ENCODE peak calls at places on chromosomes 6 and 20, in nine cellular contexts. D is psoas muscle, W is tibial nerve, Q is endodermal cell, B is heart left ventricle, R is fibroblast of lung, N is SK-N-SH, O is BE2C, P is body of pancreas. A is an unnamed sample. For H3K4me1, the result is how much of the 10 kb centered on the place peaks cover.

GRCh38 chr6:52420668-52421358 is 671 bp downstream of the EFHC1 start:
- DNase-seq in D (no peak), W (no peak), Q (peak), B (no peak), R (peak), N (peak), O (peak), P (no peak), A (no peak)

GRCh38 chr6:147978078-147978477 is 364.6 kb upstream of the SASH1 start:
- DNase-seq in D (no peak), W (no peak), Q (no peak), B (no peak), R (no peak), N (no peak), O (no peak), P (no peak), A (no peak)

GRCh38 chr6:126040826-126041225 is 54.5 kb downstream of the TRMT11 start:
- DNase-seq in D (no peak), W (no peak), Q (no peak), B (no peak), R (peak), N (no peak), O (no peak), P (peak), A (no peak)

GRCh38 chr6:169371344-169372144 is 117.9 kb upstream of the THBS2 start:
- DNase-seq in D (no peak), W (no peak), Q (peak), B (no peak), R (peak), N (peak), O (peak), P (no peak), A (no peak)

GRCh38 chr6:37426058-37426944 is 6.7 kb upstream of the CMTR1 start:
- DNase-seq in D (no peak), W (no peak), Q (no peak), B (no peak), R (no peak), N (no peak), O (no peak), P (no peak), A (no peak)

GRCh38 chr6:144729502-144729901 is 444.4 kb downstream of the UTRN start:
- DNase-seq in D (no peak), W (no peak), Q (no peak), B (no peak), R (no peak), N (no peak), O (no peak), P (no peak), A (no peak)

GRCh38 chr6:4280721-4281120 is 145.3 kb upstream of the ECI2 start:
- DNase-seq in D (no peak), W (no peak), Q (peak), B (no peak), R (peak), N (no peak), O (no peak), P (no peak), A (no peak)

GRCh38 chr20:46074006-46074405 is 15.8 kb downstream of the NCOA5 start:
- DNase-seq in D (no peak), W (no peak), Q (peak), B (no peak), R (no peak), N (no peak), O (no peak), P (no peak), A (no peak)

GRCh38 chr20:19314619-19315018 is 102.2 kb downstream of the SLC24A3 start:
- DNase-seq in D (no peak), W (no peak), Q (no peak), B (no peak), R (no peak), N (no peak), O (no peak), P (no peak), A (no peak)

GRCh38 chr20:31712112-31712553 is 10.5 kb downstream of the BCL2L1 start:
- DNase-seq in D (no peak), W (peak), Q (no peak), B (no peak), R (no peak), N (no peak), O (no peak), P (peak), A (no peak)

GRCh38 chr6:41271901-41272395 is 14.5 kb downstream of the TREM1 start:
- DNase-seq in D (peak), W (peak), Q (no peak), B (peak), R (no peak), N (no peak), O (no peak), P (no peak), A (peak)

GRCh38 chr6:13605634-13606033 is 9.5 kb upstream of the NOL7 start:
- DNase-seq in D (no peak), W (no peak), Q (no peak), B (no peak), R (no peak), N (no peak), O (no peak), P (no peak), A (no peak)

DNA sequence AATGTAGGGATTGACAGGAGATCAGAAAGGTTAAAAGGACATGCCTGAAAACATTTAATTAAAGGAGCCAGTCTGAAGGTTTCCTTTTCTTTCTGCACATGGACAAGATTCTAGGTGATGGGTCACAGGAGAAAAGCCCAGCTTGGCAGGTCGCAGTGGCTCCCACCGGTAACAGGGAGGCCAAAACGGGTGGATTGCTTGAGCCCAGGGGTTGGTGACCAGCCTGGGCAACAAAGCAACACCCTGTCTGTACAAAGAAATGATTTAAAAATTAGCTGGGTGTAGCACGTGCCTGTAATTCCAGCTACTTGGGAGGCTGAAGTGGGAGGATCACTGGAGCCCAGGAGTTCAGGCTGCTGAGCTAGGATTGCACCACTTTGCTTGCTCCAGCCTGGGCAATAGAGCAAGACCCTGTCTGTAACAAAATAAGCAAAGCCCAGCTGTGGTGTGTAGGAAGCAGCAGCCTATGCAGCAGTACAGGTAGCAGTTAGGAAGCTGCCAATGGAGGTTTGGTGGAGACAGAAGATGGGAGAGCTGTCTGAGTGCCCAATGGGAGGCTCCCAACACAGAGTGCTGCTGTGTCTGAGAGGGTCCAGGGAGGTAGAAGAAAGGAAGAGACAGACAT is 7.3 kb upstream of the AP5S1 start:
- DNase-seq in D (peak), W (no peak), Q (no peak), B (no peak), R (no peak), N (no peak), O (no peak), P (no peak), A (peak)
- H3K4me3 ChIP-seq in D (no peak), W (no peak), Q (no peak), B (no peak), R (no peak), N (no peak), O (no peak), P (no peak), A (no peak)

GRCh38 chr6:73308712-73309533 is 45.2 kb downstream of the DPPA5 start:
- DNase-seq in D (no peak), W (no peak), Q (peak), B (no peak), R (peak), N (no peak), O (no peak), P (peak), A (no peak)
- TF ChIP-seq CTCF in D (no peak), W (no peak), Q (peak), B (no peak), R (peak), N (no peak), O (no peak), P (no peak), A (no peak)

DNA sequence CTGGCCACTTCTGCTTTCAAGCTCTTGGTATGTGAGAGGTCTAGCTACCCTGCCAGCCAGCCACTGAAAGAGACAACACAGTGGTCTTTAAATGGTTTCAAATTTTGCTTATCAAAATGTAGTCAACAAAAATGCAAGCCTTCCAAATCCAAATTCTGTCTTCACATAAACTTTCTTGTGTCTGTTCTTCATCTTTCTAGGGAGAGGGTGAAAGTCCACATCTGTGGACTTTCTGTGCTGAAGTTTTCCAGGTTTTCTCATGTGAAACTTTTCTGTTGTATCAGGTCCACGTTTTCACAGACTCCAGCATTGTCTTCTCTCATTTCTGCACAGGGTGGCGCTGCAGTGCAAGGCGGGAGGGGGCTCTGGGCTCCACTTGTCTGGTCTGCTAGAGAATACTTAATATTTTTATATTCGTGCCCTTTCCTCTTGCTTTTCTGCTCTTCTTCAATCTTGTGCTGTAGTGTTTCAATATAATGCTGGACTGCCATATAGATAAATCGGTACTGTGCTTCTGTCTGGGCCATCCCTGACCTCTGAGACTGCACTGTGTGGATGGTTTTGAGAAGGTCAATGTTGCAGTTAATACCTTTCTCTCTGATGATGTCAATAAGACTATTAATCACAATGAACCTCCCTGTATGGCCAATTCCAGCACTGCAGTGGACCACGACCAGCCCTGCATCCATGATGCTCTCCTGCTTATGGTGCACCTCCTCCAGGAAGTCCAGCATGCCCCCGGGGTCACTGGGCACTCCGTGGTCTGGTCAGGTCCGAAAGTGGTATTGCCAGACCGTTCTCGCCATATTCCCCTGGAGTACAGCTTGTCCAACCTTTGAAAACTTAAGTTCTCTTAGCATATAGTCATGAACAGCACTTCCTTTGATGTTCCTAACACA is 161.6 kb upstream of the TNFAIP3 start:
- DNase-seq in D (peak), W (peak), Q (peak), B (peak), R (no peak), N (no peak), O (peak), P (peak), A (peak)
- H3K4me1 ChIP-seq in D (under half), W (under half), Q (under half), B (under half), R (under half), N (under half), O (under half), P (under half), A (under half)

DNA sequence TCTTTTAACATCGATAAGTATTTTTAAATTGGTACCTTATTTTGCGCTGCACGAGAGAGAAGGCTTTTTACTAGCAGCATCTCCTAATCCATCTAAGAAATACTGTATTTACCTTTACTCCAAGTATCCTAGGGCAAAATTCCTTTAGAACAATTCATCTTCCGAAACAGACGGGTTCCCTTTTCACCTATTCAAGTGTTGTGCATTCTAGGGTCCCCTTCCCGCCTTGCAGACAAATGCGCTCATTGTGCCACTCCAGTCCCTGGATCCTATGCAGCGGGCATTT is 735 bp upstream of the SCAF8 start:
- DNase-seq in D (no peak), W (no peak), Q (no peak), B (no peak), R (no peak), N (peak), O (no peak), P (no peak), A (no peak)
- H3K4me3 ChIP-seq in D (peak), W (peak), Q (peak), B (peak), R (peak), N (peak), O (peak), P (peak), A (peak)

GRCh38 chr6:7737867-7738266 is 12.0 kb downstream of the BMP6 start:
- DNase-seq in D (no peak), W (no peak), Q (no peak), B (no peak), R (no peak), N (no peak), O (no peak), P (no peak), A (no peak)
- TF ChIP-seq CTCF in D (no peak), W (no peak), Q (no peak), B (no peak), R (no peak), N (no peak), O (no peak), P (no peak), A (no peak)

GRCh38 chr20:37355252-37356180 is 9.6 kb downstream of the SRC start:
- DNase-seq in D (no peak), W (no peak), Q (peak), B (no peak), R (no peak), N (peak), O (no peak), P (no peak), A (no peak)

GRCh38 chr20:37357481-37358365 is 11.8 kb downstream of the SRC start:
- DNase-seq in D (no peak), W (no peak), Q (peak), B (no peak), R (no peak), N (peak), O (no peak), P (no peak), A (no peak)

GRCh38 chr20:37356961-37357371 is 11.0 kb downstream of the SRC start:
- DNase-seq in D (no peak), W (no peak), Q (peak), B (no peak), R (no peak), N (peak), O (no peak), P (no peak), A (no peak)

GRCh38 chr20:37354210-37355195 is 8.6 kb downstream of the SRC start:
- DNase-seq in D (no peak), W (no peak), Q (peak), B (no peak), R (no peak), N (peak), O (no peak), P (peak), A (no peak)

DNA sequence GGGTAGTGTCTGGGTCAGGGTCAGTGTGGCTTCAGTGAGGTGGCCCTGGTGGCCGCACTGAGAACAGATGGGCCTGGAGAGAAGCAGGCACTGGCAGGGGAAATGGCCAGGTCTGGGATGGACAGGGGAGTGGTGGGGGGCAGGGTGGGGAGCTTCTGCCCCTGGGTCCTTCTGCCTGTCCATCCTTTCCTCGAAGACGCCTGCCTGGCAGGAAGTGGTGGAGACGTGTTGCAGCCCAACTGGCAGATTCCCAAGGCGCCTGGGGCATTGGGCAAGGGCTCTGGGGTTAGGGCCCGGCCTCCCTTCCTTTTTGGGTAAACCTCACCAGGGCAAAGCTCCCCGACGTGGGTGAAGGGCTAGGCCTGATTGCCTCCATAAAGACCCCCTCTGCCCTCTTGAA is 10.4 kb downstream of the SRC start:
- DNase-seq in D (peak), W (peak), Q (peak), B (peak), R (peak), N (peak), O (no peak), P (peak), A (peak)
- H3K4me1 ChIP-seq in D (under half), W (under half), Q (under half), B (under half), R (under half), N (half or more), O (under half), P (under half), A (under half)

GRCh38 chr20:57450931-57451330 is 59.7 kb downstream of the RBM38 start:
- DNase-seq in D (no peak), W (no peak), Q (no peak), B (no peak), R (no peak), N (peak), O (no peak), P (no peak), A (no peak)

GRCh38 chr20:57451356-57451755 is 60.2 kb downstream of the RBM38 start:
- DNase-seq in D (no peak), W (no peak), Q (no peak), B (no peak), R (no peak), N (no peak), O (no peak), P (no peak), A (no peak)

GRCh38 chr20:57450419-57450818 is 59.2 kb downstream of the RBM38 start:
- DNase-seq in D (peak), W (peak), Q (no peak), B (peak), R (peak), N (peak), O (peak), P (no peak), A (peak)

GRCh38 chr20:57449398-57450354 is 58.5 kb downstream of the RBM38 start:
- DNase-seq in D (no peak), W (no peak), Q (no peak), B (no peak), R (no peak), N (no peak), O (no peak), P (no peak), A (no peak)

DNA sequence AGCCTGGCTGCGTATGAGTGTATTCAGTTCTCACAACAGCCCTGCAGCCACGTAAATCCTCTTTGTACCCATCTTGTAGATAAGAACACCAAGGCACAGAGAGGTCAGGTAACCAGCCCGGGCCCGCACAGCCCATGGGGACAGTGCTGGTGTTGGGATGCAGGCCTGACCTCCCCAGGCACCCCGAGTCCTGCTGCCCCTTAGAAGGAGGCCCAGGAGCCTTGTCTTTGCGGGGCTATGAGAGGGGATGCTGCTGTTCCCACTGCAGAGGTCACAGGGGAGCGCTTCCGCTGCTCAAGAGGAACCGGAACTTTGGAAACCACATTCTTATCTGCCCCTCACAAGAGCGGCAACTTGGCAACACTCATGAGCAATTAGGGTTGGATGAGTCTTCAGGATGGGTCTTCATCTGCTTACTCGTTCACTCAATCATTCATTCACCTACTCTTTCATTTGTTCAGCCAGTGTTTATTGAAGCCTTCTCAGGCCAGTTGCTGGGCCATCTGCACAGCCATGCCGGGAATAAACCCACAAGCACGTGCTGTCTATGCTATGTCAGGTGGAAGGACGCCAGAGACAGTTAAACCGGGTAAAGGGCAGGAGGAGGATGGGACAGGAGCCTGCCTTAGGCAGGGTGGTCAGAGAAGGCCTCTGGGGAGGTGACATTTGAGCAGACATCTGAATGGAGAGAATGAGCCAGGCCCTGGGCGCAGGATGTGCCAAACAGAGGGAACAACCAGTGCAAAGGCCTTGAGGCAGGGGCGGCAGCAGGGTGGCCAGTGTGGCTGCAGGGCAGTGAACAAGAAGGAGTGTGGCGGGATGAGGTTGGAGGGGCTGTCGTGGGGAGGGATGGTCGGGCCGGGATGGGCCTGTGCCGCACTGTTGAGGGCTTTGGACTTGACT is 60.8 kb downstream of the RBM38 start:
- DNase-seq in D (peak), W (no peak), Q (no peak), B (no peak), R (no peak), N (no peak), O (no peak), P (no peak), A (no peak)
- H3K4me3 ChIP-seq in D (no peak), W (no peak), Q (no peak), B (no peak), R (no peak), N (no peak), O (no peak), P (no peak), A (no peak)